ENCODE peak calls at places on chromosomes 13 and 19, in ten cellular contexts. N is NCI-H748 treated with DMSO at 0.1 percent for 48 hours, K is AG08395, U is left ventricle myocardium inferior, P is T-helper 1 cell, L is BJ, E is dorsolateral prefrontal cortex, X is A673, V is HEK293T, Z is Right ventricle myocardium superior. B is an unnamed sample.

GRCh38 chr13:97109841-97110492 is 112.2 kb upstream of the MBNL2 start:
- DNase-seq in N (peak), K (peak), U (peak), P (peak), L (peak), E (peak), X (peak), V (peak), Z (peak), B (peak)

GRCh38 chr13:50071399-50071798 is 56.2 kb downstream of the KCNRG start:
- DNase-seq in N (no peak), K (no peak), U (no peak), P (no peak), L (no peak), E (no peak), X (no peak), V (no peak), Z (no peak), B (no peak)

GRCh38 chr19:14654786-14655185 is 19.9 kb downstream of the ADGRE3 start:
- DNase-seq in N (no peak), K (no peak), U (no peak), P (no peak), L (no peak), E (no peak), X (no peak), V (no peak), Z (no peak), B (no peak)

GRCh38 chr13:32905063-32905863 is 111.0 kb upstream of the KL start:
- DNase-seq in N (no peak), K (peak), U (no peak), P (no peak), L (no peak), E (no peak), X (peak), V (no peak), Z (no peak), B (no peak)

GRCh38 chr13:100673376-100673830 is 1.2 kb downstream of the TMTC4 start:
- DNase-seq in N (peak), K (no peak), U (no peak), P (no peak), L (no peak), E (no peak), X (no peak), V (peak), Z (peak), B (no peak)

GRCh38 chr13:43608400-43609137 is 178.2 kb downstream of the ENOX1 start:
- DNase-seq in N (no peak), K (no peak), U (no peak), P (no peak), L (no peak), E (no peak), X (no peak), V (no peak), Z (no peak), B (no peak)

GRCh38 chr13:99290890-99291289 is 16.3 kb downstream of the GPR183 start:
- DNase-seq in N (no peak), K (no peak), U (no peak), P (no peak), L (no peak), E (no peak), X (no peak), V (no peak), Z (no peak), B (no peak)

GRCh38 chr13:33610471-33611015 is 207.4 kb upstream of the RFC3 start:
- DNase-seq in N (no peak), K (no peak), U (peak), P (peak), L (no peak), E (peak), X (peak), V (no peak), Z (peak), B (peak)

GRCh38 chr13:39370554-39370953 is 232.4 kb downstream of the LHFPL6 start:
- DNase-seq in N (no peak), K (peak), U (peak), P (no peak), L (no peak), E (no peak), X (peak), V (no peak), Z (peak), B (no peak)

GRCh38 chr19:51690359-51691121 is 2.6 kb upstream of the SPACA6 start:
- DNase-seq in N (peak), K (peak), U (peak), P (peak), L (no peak), E (peak), X (peak), V (peak), Z (peak), B (peak)